ENCODE peak calls at places on chromosomes 16 and 17, in five cellular contexts. R is uterus, A is A549, B is suprapubic skin, N is gastrocnemius medialis. F is an unnamed sample.

GRCh38 chr17:63694974-63695773 is 4.8 kb downstream of the LIMD2 start:
- DNase-seq in R (no peak), N (no peak), B (no peak), A (no peak), F (no peak)

GRCh38 chr16:80197790-80198201 is 343.0 kb upstream of the DYNLRB2 start:
- DNase-seq in R (no peak), N (no peak), A (peak; percentile 87), B (no peak), F (no peak)

GRCh38 chr17:19306160-19307111 is 56.1 kb downstream of the B9D1 start:
- DNase-seq in A (no peak), N (no peak), R (no peak), B (no peak), F (no peak)

GRCh38 chr17:71334041-71334781 is 786.6 kb upstream of the SOX9 start:
- DNase-seq in N (no peak), A (no peak), B (no peak), R (no peak), F (no peak)

GRCh38 chr17:50149425-50150353 is 788 bp downstream of the PPP1R9B start:
- DNase-seq in N (no peak), A (peak; percentile 76), B (no peak), R (peak; percentile 52), F (no peak)

GRCh38 chr17:2695961-2696760 is 15.4 kb downstream of the CLUH start:
- DNase-seq in N (no peak), B (peak; percentile 57), A (no peak), R (no peak), F (no peak)

GRCh38 chr17:56822725-56823124 is 11.0 kb downstream of the C17orf67 start:
- DNase-seq in N (no peak), B (no peak), R (no peak), A (no peak), F (no peak)

GRCh38 chr17:50939795-50940684 is 73.9 kb upstream of the TOB1 start:
- DNase-seq in N (no peak), A (no peak), R (no peak), B (no peak), F (no peak)

GRCh38 chr17:72063262-72063661 is 57.6 kb upstream of the SOX9 start:
- DNase-seq in N (no peak), A (no peak), B (no peak), R (no peak), F (no peak)

GRCh38 chr17:62703269-62703775 is 75.9 kb downstream of the MRC2 start:
- DNase-seq in A (peak; percentile 70), B (peak; percentile 70), R (peak; percentile 33), N (no peak), F (no peak)

GRCh38 chr16:64586756-64587155 is 535.1 kb downstream of the CDH11 start:
- DNase-seq in B (no peak), R (no peak), N (no peak), A (no peak), F (no peak)

GRCh38 chr17:51121620-51122472 is 1.2 kb upstream of the SPAG9 start:
- DNase-seq in A (peak; percentile 99), R (peak; percentile 79), B (peak; percentile 98), N (peak; percentile 95), F (peak; percentile 80)

GRCh38 chr17:17890773-17891759 is 54.3 kb upstream of the SREBF1 start:
- DNase-seq in A (peak; percentile 88), B (no peak), R (no peak), N (no peak), F (no peak)

DNA sequence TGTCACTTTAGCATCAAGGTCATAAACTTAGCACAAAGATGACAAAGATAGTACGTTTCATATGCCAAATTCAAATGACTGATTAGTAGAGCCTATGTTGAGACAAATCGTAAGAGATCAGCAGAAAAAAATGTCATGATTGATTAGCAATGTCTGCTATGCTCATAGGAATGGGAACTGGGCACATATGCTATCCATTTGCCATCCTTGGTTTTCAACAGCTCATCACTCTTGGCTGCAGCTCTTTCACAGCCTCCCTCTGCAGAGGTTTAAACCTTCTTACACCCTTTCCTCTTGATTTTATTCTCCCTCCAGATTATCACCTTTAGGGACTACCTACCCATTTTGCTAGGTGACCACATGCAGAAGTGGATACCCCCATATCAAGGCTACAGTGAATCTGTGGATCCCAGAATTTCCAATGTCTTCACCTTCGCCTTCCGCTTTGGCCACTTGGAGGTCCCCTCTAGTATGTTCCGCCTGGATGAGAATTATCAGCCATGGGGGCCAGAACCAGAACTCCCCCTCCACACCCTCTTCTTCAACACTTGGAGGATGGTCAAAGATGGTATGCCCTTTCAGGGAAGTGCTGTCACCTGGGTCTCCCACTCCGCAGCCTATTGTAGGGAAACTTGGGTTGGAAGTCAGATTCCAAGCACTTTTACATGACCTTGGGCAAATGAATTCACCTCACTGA is 16.2 kb downstream of the MPO start:
- DNase-seq in N (no peak), B (no peak), R (no peak), A (no peak), F (no peak)
- TF ChIP-seq POLR2A in N (no peak), B (no peak), R (no peak), A (no peak), F (no peak)

DNA sequence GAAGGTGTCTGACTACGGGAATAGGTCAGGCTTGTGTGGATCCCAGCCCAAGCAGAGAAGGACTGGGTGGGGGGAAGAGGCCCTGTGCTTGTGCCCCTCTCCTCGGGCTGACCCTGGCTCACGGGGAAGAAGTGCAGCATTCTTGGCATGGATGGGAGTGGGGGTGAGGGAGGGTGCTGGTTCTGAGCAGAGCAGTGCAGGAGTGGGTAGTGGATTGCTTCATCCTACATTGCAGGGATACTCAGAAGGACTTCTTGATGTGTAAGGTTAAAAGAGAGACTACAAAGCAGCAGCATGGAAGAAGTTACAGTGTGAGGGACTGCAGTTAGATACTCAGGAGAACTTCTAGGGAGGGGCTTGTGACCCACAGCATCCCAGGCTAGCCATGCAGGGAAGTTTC is 2.1 kb downstream of the ARHGAP23 start:
- DNase-seq in N (no peak), A (no peak), R (no peak), B (no peak), F (no peak)
- H3K4me3 ChIP-seq in N (no peak overlapping the region), A (no peak overlapping the region), R (no peak overlapping the region), B (no peak overlapping the region), F (no peak overlapping the region)

DNA sequence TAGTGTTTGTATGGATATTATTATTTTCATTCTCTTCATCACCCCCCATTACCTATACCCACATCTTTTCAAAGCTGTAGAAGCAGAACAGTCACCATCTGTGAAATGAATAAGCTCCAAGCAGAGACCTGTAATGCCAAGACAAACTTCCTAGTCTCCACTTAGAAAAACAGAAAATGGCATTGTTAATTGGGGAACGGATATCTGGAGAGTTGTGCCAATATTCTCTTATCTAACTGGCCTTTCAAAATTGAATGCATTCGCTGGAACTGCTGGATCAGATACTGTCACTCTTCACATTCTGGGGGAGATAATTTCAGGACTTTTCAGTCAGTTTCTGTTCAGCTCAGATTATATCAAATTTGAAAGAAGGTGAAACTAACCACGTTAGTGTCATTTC is 464.4 kb upstream of the GOT2 start:
- DNase-seq in B (no peak), R (no peak), A (no peak), N (no peak), F (no peak)
- TF ChIP-seq POLR2A in B (no peak), R (no peak), A (no peak), N (no peak), F (no peak)

DNA sequence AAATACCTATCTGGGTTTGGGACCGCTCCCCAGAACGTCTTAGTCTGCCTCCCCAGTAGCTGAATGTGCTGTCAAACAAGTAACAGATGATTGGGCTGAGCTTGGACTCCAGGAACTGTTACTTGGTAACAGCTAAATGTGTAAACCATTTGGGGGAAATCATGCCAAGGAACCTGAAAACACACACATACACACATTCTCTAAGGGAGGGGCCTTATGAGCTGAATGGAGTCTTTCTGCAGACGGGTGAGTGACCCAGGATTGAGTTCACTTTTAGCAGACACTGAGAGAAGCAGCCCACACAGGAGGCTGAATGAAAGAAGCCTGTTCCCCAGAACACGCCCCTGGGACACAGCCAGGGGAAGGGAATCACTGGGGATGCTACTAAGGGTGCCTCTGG is 1.6 kb downstream of the ACLY start:
- DNase-seq in R (no peak), A (peak; percentile 60), B (no peak), N (no peak), F (peak; percentile 28)
- H3K4me3 ChIP-seq in R (peak overlapping the region; percentile 74), A (peak overlapping the region; percentile 94), B (peak overlapping the region; percentile 70), N (peak overlapping the region; percentile 78), F (no peak overlapping the region)

GRCh38 chr17:42780816-42781638 is 617 bp downstream of the WNK4 start:
- DNase-seq in R (no peak), B (no peak), N (no peak), A (no peak), F (no peak)
- TF ChIP-seq POLR2A in R (no peak), B (no peak), N (no peak), A (no peak), F (no peak)

GRCh38 chr16:180101-180920 is at the start of gene HBQ1:
- DNase-seq in B (no peak), A (peak; percentile 51), N (no peak), R (no peak), F (no peak)
- H3K4me3 ChIP-seq in B (peak within 1 kb of the TSS; percentile 31), A (peak within 1 kb of the TSS; percentile 48), N (peak within 1 kb of the TSS; percentile 13), R (peak within 1 kb of the TSS; percentile 12), F (peak within 1 kb of the TSS; percentile 17)